ENCODE peak calls at places on chromosomes 1 and 21, in five cellular contexts. One of them, this sample, is unnamed.

GRCh38 chr1:87044840-87045239 is 130.4 kb downstream of the HS2ST1 start:
- DNase-seq in cardiac muscle cell: no peak
- DNase-seq in pancreas: no peak
- DNase-seq in right lobe of liver: no peak
- DNase-seq in mucosa of descending colon: no peak
- DNase-seq in this sample: no peak

GRCh38 chr1:202578001-202578500 is 132.2 kb downstream of the SYT2 start:
- DNase-seq in right lobe of liver: no peak
- DNase-seq in cardiac muscle cell: peak
- DNase-seq in mucosa of descending colon: no peak
- DNase-seq in pancreas: no peak
- DNase-seq in this sample: peak

GRCh38 chr1:53739109-53739681 is at the start of gene GLIS1:
- DNase-seq in pancreas: peak
- DNase-seq in right lobe of liver: peak
- DNase-seq in mucosa of descending colon: peak
- DNase-seq in cardiac muscle cell: peak
- DNase-seq in this sample: peak

GRCh38 chr1:28926629-28927441 is 12.5 kb downstream of the EPB41 start:
- DNase-seq in mucosa of descending colon: no peak
- DNase-seq in pancreas: no peak
- DNase-seq in right lobe of liver: no peak
- DNase-seq in cardiac muscle cell: peak
- DNase-seq in this sample: no peak

GRCh38 chr1:6106977-6107376 is 61.3 kb downstream of the KCNAB2 start:
- DNase-seq in mucosa of descending colon: no peak
- DNase-seq in pancreas: no peak
- DNase-seq in right lobe of liver: no peak
- DNase-seq in cardiac muscle cell: no peak
- DNase-seq in this sample: no peak

GRCh38 chr1:211352985-211353515 is 26.4 kb downstream of the TRAF5 start:
- DNase-seq in right lobe of liver: peak
- DNase-seq in cardiac muscle cell: peak
- DNase-seq in mucosa of descending colon: peak
- DNase-seq in pancreas: peak
- DNase-seq in this sample: no peak

GRCh38 chr1:196857188-196857587 is 30.7 kb upstream of the CFHR4 start:
- DNase-seq in pancreas: no peak
- DNase-seq in mucosa of descending colon: no peak
- DNase-seq in cardiac muscle cell: no peak
- DNase-seq in right lobe of liver: no peak
- DNase-seq in this sample: no peak

GRCh38 chr1:15210651-15211390 is 36.2 kb upstream of the FHAD1 start:
- DNase-seq in cardiac muscle cell: no peak
- DNase-seq in right lobe of liver: no peak
- DNase-seq in mucosa of descending colon: no peak
- DNase-seq in pancreas: no peak
- DNase-seq in this sample: no peak

GRCh38 chr1:30864681-30865080 is 43.9 kb downstream of the SDC3 start:
- DNase-seq in mucosa of descending colon: no peak
- DNase-seq in pancreas: no peak
- DNase-seq in right lobe of liver: no peak
- DNase-seq in cardiac muscle cell: peak
- DNase-seq in this sample: no peak

GRCh38 chr1:228930479-228930957 is 195.2 kb downstream of the RHOU start:
- DNase-seq in right lobe of liver: no peak
- DNase-seq in mucosa of descending colon: peak
- DNase-seq in pancreas: no peak
- DNase-seq in cardiac muscle cell: peak
- DNase-seq in this sample: no peak

GRCh38 chr21:29145354-29145782 is 14.9 kb downstream of the MAP3K7CL start:
- DNase-seq in mucosa of descending colon: no peak
- DNase-seq in pancreas: no peak
- DNase-seq in cardiac muscle cell: peak
- DNase-seq in right lobe of liver: no peak
- DNase-seq in this sample: peak

GRCh38 chr1:3172431-3173112 is 103.6 kb downstream of the PRDM16 start:
- DNase-seq in mucosa of descending colon: no peak
- DNase-seq in cardiac muscle cell: no peak
- DNase-seq in right lobe of liver: no peak
- DNase-seq in pancreas: no peak
- DNase-seq in this sample: no peak

GRCh38 chr1:202088216-202088615 is 34.5 kb upstream of the GPR37L1 start:
- DNase-seq in mucosa of descending colon: no peak
- DNase-seq in right lobe of liver: peak
- DNase-seq in pancreas: no peak
- DNase-seq in cardiac muscle cell: no peak
- DNase-seq in this sample: no peak

GRCh38 chr1:75879985-75880384 is 52.2 kb downstream of the ASB17 start:
- DNase-seq in pancreas: no peak
- DNase-seq in cardiac muscle cell: no peak
- DNase-seq in right lobe of liver: no peak
- DNase-seq in mucosa of descending colon: no peak
- DNase-seq in this sample: no peak

GRCh38 chr1:13794231-13795187 is 94.5 kb downstream of the PRDM2 start:
- DNase-seq in cardiac muscle cell: no peak
- DNase-seq in mucosa of descending colon: no peak
- DNase-seq in pancreas: no peak
- DNase-seq in right lobe of liver: no peak
- DNase-seq in this sample: no peak

GRCh38 chr1:234271243-234271606 is 102.0 kb upstream of the COA6 start:
- DNase-seq in cardiac muscle cell: no peak
- DNase-seq in mucosa of descending colon: no peak
- DNase-seq in right lobe of liver: no peak
- DNase-seq in pancreas: no peak
- DNase-seq in this sample: no peak

GRCh38 chr21:38773108-38774061 is 32.3 kb upstream of the ETS2 start:
- DNase-seq in pancreas: no peak
- DNase-seq in mucosa of descending colon: no peak
- DNase-seq in right lobe of liver: no peak
- DNase-seq in cardiac muscle cell: peak
- DNase-seq in this sample: peak

GRCh38 chr1:53343831-53344668 is 16.2 kb upstream of the LRP8 start:
- DNase-seq in mucosa of descending colon: no peak
- DNase-seq in cardiac muscle cell: no peak
- DNase-seq in right lobe of liver: peak
- DNase-seq in pancreas: no peak
- DNase-seq in this sample: peak

DNA sequence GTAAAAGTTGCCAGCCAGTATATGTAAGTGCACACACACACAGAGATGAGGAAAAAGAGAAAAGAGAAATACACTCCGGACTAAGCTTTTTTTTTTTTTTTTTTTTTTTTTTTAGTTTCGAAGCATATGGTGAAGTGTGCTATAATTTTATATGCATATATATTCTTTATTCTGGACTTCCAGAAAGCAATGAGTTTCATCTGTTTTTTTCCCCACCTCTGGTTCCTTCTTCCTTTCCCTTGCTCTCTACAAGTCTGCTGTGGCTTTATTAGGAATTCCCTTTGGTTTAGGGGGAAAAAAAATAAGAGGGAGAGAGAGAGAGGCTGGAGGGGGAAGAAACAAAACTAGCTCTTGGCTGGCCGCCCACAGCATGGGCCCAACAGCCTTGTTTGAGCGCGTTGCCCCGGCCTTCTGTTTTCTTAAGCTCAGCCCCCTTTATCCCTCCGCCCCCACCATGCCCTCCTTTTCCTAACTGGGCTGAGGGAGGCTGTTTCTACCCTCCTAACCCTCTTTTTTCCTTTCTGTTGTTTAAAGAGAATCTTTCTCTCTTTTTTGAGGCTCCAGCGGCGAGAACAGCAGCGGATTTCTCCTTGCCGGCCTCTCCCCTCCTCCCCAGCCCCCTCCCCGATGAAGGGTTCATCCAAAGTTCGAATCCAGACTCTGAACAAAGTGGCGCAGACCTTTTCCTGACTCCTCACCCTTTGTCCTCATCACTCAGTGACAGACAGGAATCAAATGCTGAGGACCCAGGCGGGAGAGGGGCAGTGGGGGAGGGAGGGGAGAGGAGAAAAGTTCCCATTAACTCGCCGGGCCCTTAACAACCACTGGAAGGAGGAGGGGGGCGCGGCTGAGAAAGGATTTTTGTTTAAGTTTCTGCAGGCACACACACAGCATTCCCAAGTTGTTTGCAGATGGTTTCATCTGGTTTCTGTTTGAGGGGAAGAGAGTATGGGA is 29.7 kb downstream of the PBX1 start:
- DNase-seq in mucosa of descending colon: peak
- DNase-seq in right lobe of liver: peak
- DNase-seq in pancreas: no peak
- DNase-seq in cardiac muscle cell: peak
- DNase-seq in this sample: peak
- H3K4me3 ChIP-seq in mucosa of descending colon: no peak
- H3K4me3 ChIP-seq in right lobe of liver: peak
- H3K4me3 ChIP-seq in pancreas: no peak
- H3K4me3 ChIP-seq in cardiac muscle cell: peak
- H3K4me3 ChIP-seq in this sample: peak

GRCh38 chr1:150235852-150236613 is at the start of gene ANP32E:
- DNase-seq in mucosa of descending colon: peak
- DNase-seq in pancreas: peak
- DNase-seq in cardiac muscle cell: peak
- DNase-seq in right lobe of liver: peak
- DNase-seq in this sample: peak
- TF ChIP-seq CTCF in mucosa of descending colon: no peak
- TF ChIP-seq CTCF in pancreas: no peak
- TF ChIP-seq CTCF in cardiac muscle cell: no peak
- TF ChIP-seq CTCF in right lobe of liver: no peak
- TF ChIP-seq CTCF in this sample: peak

GRCh38 chr1:230427477-230427876 is 1.3 kb upstream of the PGBD5 start:
- DNase-seq in pancreas: no peak
- DNase-seq in right lobe of liver: no peak
- DNase-seq in cardiac muscle cell: no peak
- DNase-seq in mucosa of descending colon: no peak
- DNase-seq in this sample: no peak

GRCh38 chr1:230425252-230426061 is 675 bp downstream of the PGBD5 start:
- DNase-seq in pancreas: peak
- DNase-seq in right lobe of liver: peak
- DNase-seq in cardiac muscle cell: peak
- DNase-seq in mucosa of descending colon: peak
- DNase-seq in this sample: peak

GRCh38 chr1:230424440-230425251 is 1.5 kb downstream of the PGBD5 start:
- DNase-seq in right lobe of liver: no peak
- DNase-seq in cardiac muscle cell: no peak
- DNase-seq in mucosa of descending colon: peak
- DNase-seq in pancreas: peak
- DNase-seq in this sample: no peak

GRCh38 chr1:230427981-230428380 is 1.8 kb upstream of the PGBD5 start:
- DNase-seq in cardiac muscle cell: no peak
- DNase-seq in mucosa of descending colon: no peak
- DNase-seq in right lobe of liver: no peak
- DNase-seq in pancreas: no peak
- DNase-seq in this sample: no peak

DNA sequence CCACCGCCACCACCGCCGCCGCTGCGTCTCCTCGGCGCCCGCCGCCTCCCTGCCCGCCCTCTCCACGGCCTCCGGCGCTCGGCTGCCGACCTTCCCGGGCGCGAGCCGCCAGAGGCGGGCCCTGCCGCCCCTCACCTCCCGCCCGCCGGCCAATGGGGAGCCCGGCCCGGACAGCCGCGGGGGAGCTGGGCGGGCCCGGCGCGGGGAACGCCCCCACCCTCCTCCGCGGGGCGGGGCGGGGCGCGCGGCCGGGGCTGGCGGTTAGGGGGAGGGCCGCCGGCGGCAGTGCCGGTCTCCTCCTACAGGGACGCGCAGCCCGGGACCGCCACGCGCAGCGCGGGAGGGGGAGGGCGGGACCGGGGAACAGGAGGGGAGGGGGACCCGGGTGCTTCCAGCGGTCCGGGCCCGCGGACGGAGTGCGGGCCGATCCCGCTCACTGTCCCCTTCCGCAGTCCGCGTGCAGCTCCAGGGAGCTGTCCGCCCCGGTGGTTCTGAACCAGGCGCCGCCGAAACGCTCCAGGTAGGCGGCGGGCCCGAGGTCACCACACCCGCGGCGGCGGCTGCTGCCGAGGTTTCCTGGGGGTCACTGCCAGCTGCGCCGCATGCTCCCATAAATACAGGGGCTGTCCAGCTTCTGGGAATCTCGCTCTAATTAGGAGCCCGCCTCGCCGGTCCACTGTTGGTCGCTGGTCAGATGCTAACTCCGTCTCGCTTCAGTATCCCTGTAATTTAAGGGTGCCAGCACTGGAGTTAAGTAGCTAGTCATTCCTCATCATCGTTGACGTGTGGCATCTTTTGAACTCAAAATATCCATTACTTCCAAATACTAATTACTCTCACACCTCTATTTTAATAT is at the start of gene PGBD5:
- DNase-seq in right lobe of liver: peak
- DNase-seq in pancreas: peak
- DNase-seq in cardiac muscle cell: peak
- DNase-seq in mucosa of descending colon: peak
- DNase-seq in this sample: peak
- H3K4me3 ChIP-seq in right lobe of liver: peak
- H3K4me3 ChIP-seq in pancreas: peak
- H3K4me3 ChIP-seq in cardiac muscle cell: peak
- H3K4me3 ChIP-seq in mucosa of descending colon: peak
- H3K4me3 ChIP-seq in this sample: peak

GRCh38 chr1:32538887-32539583 is at the start of gene ZBTB8A:
- DNase-seq in mucosa of descending colon: peak
- DNase-seq in cardiac muscle cell: peak
- DNase-seq in pancreas: peak
- DNase-seq in right lobe of liver: peak
- DNase-seq in this sample: peak
- TF ChIP-seq CTCF in mucosa of descending colon: no peak
- TF ChIP-seq CTCF in cardiac muscle cell: no peak
- TF ChIP-seq CTCF in pancreas: no peak
- TF ChIP-seq CTCF in right lobe of liver: no peak
- TF ChIP-seq CTCF in this sample: peak

GRCh38 chr21:42063206-42063577 is 7.9 kb upstream of the UMODL1 start:
- DNase-seq in mucosa of descending colon: peak
- DNase-seq in cardiac muscle cell: no peak
- DNase-seq in right lobe of liver: no peak
- DNase-seq in pancreas: peak
- DNase-seq in this sample: no peak
- H3K4me3 ChIP-seq in mucosa of descending colon: no peak
- H3K4me3 ChIP-seq in cardiac muscle cell: no peak
- H3K4me3 ChIP-seq in right lobe of liver: no peak
- H3K4me3 ChIP-seq in pancreas: no peak
- H3K4me3 ChIP-seq in this sample: no peak

GRCh38 chr1:225953315-225953714 is 12.3 kb upstream of the LEFTY2 start:
- DNase-seq in right lobe of liver: no peak
- DNase-seq in pancreas: no peak
- DNase-seq in cardiac muscle cell: no peak
- DNase-seq in mucosa of descending colon: no peak
- DNase-seq in this sample: no peak
- TF ChIP-seq CTCF in right lobe of liver: no peak
- TF ChIP-seq CTCF in pancreas: no peak
- TF ChIP-seq CTCF in cardiac muscle cell: no peak
- TF ChIP-seq CTCF in mucosa of descending colon: no peak
- TF ChIP-seq CTCF in this sample: no peak

DNA sequence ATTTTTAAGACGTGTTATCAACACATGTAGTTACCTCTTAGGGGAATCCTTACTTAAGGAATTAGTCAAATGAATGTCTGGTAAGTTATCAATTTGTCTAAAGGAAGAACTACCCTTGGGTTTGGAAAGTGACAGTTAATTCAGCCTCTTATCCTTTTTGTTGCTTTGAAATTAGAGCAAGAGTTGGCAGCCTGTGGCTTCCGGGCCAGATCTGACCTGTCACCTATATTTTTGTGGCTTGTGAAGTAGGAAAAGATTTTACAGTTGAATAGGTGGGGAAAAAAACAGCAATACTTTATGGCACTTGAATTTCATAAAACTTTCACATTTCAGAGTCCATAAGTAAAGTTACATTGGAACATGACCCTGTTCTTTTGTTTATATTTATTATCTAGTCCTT is 5.5 kb downstream of the MRPS6 start:
- DNase-seq in pancreas: no peak
- DNase-seq in cardiac muscle cell: peak
- DNase-seq in right lobe of liver: peak
- DNase-seq in mucosa of descending colon: peak
- DNase-seq in this sample: no peak
- H3K4me3 ChIP-seq in pancreas: no peak
- H3K4me3 ChIP-seq in cardiac muscle cell: no peak
- H3K4me3 ChIP-seq in right lobe of liver: no peak
- H3K4me3 ChIP-seq in mucosa of descending colon: no peak
- H3K4me3 ChIP-seq in this sample: no peak